ENCODE peak calls at places on chromosome 7, in four cellular contexts. R is HepG2, L is K562, E is GM12878. J is an unnamed sample.
A peak's percentile ranks its signal among the peaks of the same experiment; 100 is the strongest.

GRCh38 chr7:22802426-22802825 is 20.2 kb downstream of the TOMM7 start:
- DNase-seq in E (no peak), R (no peak), L (no peak), J (no peak)

GRCh38 chr7:23472046-23472445 is 1.8 kb upstream of the IGF2BP3 start:
- DNase-seq in E (no peak), R (no peak), L (no peak), J (no peak)

GRCh38 chr7:66267249-66267648 is 62.1 kb downstream of the TPST1 start:
- DNase-seq in L (no peak), R (no peak), E (no peak), J (no peak)

GRCh38 chr7:131288446-131288845 is 39.2 kb upstream of the MKLN1 start:
- DNase-seq in E (no peak), R (no peak), L (no peak), J (no peak)

GRCh38 chr7:129122751-129123516 is 21.6 kb upstream of the TSPAN33 start:
- DNase-seq in R (no peak), L (no peak), E (peak; percentile 95), J (no peak)

GRCh38 chr7:27898735-27899134 is 158.8 kb downstream of the TAX1BP1 start:
- DNase-seq in R (no peak), L (no peak), E (no peak), J (no peak)

GRCh38 chr7:117270371-117270770 is 52.5 kb downstream of the WNT2 start:
- DNase-seq in R (no peak), E (no peak), L (no peak), J (no peak)

GRCh38 chr7:13852281-13852968 is 137.0 kb downstream of the ETV1 start:
- DNase-seq in E (no peak), R (no peak), L (no peak), J (no peak)

GRCh38 chr7:119694506-119694905 is 578.5 kb upstream of the KCND2 start:
- DNase-seq in L (no peak), E (no peak), R (no peak), J (no peak)

GRCh38 chr7:113705439-113705838 is 213.4 kb downstream of the PPP1R3A start:
- DNase-seq in E (no peak), L (no peak), R (no peak), J (no peak)

DNA sequence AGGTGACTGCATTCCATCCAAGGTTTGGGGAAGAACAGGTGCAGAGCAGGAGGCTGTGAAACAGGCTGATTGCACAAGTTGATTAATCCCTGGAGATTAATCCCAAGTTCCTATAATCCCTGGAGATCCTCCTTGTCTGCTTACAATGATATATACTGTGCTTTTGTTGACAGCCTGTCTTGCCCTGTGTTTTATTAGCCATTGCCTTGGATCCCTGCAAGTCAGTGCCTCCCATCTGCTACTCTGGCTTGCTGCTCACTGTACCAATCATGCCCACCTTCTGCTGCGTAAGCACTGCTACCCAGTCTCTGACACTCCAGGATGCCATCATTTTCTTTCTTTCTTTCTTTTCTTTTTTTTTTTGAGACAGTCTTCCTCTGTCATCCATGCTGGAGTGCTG is 65.4 kb downstream of the ANKRD61 start:
- DNase-seq in L (no peak), R (no peak), E (no peak), J (no peak)
- TF ChIP-seq JUNB in L (no peak), R (no peak), E (no peak), J (no peak)

DNA sequence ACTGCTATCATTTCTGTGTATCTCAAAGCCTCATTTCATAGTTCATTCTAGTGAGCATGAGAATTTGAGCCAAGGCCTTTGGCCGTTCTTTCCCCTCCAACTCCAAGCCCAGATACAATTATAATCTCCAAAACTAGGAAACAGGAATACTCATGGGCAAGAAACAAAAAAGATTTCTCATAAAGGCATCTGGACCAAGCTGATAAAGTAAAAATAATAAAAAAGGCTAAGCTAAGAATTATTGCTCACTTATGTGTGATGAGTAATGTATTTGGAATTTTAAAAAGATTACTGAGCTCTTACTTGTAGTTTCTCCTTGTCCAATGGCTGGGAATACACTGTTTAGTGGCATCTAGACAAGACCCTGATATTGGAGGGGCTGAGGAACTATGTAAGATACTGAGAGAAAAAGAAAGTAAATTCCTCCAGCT is 196.4 kb upstream of the POM121L12 start:
- DNase-seq in L (no peak), E (no peak), R (no peak), J (no peak)
- TF ChIP-seq KDM1A in L (no peak), E (no peak), R (no peak), J (no peak)

GRCh38 chr7:104894998-104895850 is 118.8 kb upstream of the KMT2E start:
- DNase-seq in L (no peak), E (peak; percentile 84), R (no peak), J (no peak)

GRCh38 chr7:104895851-104896236 is 118.2 kb upstream of the KMT2E start:
- DNase-seq in E (no peak), L (no peak), R (no peak), J (no peak)

GRCh38 chr7:104890216-104890615 is 123.8 kb upstream of the KMT2E start:
- DNase-seq in R (no peak), E (no peak), L (no peak), J (no peak)

GRCh38 chr7:104891949-104892348 is 122.1 kb upstream of the KMT2E start:
- DNase-seq in R (no peak), E (no peak), L (no peak), J (no peak)

GRCh38 chr7:104894313-104894712 is 119.7 kb upstream of the KMT2E start:
- DNase-seq in R (no peak), L (no peak), E (no peak), J (no peak)
- TF ChIP-seq HDAC2 in R (no peak), L (no peak), E (no peak), J (no peak)

DNA sequence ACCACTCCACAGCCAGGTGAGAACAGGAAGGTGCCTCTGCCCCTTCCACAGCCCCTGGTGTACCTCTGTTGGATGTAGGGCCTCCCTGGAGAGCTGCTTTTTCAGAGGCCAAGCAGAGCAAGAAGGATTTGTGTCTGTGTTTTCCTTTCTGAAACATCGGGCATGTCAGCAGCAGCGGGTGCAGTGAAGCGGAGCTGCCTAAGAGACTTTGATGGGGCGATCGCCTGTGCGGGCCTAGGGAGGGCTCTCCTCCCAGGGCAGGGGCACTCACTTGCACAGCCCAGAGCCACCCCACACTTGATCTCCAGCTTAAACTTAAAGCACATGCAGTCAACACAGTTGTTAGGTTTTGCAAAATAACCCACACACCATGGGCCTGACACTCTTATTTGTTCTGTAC is 324.7 kb downstream of the ACTR3B start:
- DNase-seq in R (no peak), L (no peak), E (no peak), J (no peak)
- TF ChIP-seq JUNB in R (no peak), L (no peak), E (no peak), J (no peak)